ENCODE peak calls at places on chromosomes 2 and 18, in eight cellular contexts. One of them, this sample, is unnamed.
A peak's percentile ranks its signal among the peaks of the same experiment; 100 is the strongest.

GRCh38 chr2:177265386-177265690 is 811 bp upstream of the NFE2L2 start:
- DNase-seq in choroid plexus epithelial cell: peak; percentile 67
- DNase-seq in neural progenitor cell: no peak
- DNase-seq in lower leg skin: peak; percentile 66
- DNase-seq in cardiac fibroblast: peak; percentile 60
- DNase-seq in activated CD8-positive, alpha-beta T cell treated with anti-CD3 and anti-CD28 coated beads for 36 hours: peak; percentile 60
- DNase-seq in left ventricle myocardium inferior: peak; percentile 61
- DNase-seq in HL-60: peak; percentile 72
- DNase-seq in this sample: no peak

GRCh38 chr2:27494284-27494943 is 586 bp downstream of the FNDC4 start:
- DNase-seq in left ventricle myocardium inferior: peak; percentile 18
- DNase-seq in neural progenitor cell: peak; percentile 42
- DNase-seq in choroid plexus epithelial cell: peak; percentile 28
- DNase-seq in lower leg skin: no peak
- DNase-seq in HL-60: no peak
- DNase-seq in activated CD8-positive, alpha-beta T cell treated with anti-CD3 and anti-CD28 coated beads for 36 hours: no peak
- DNase-seq in cardiac fibroblast: peak; percentile 60
- DNase-seq in this sample: no peak

GRCh38 chr2:239626971-239627598 is 226.3 kb upstream of the HDAC4 start:
- DNase-seq in cardiac fibroblast: no peak
- DNase-seq in neural progenitor cell: no peak
- DNase-seq in HL-60: no peak
- DNase-seq in lower leg skin: no peak
- DNase-seq in choroid plexus epithelial cell: no peak
- DNase-seq in left ventricle myocardium inferior: no peak
- DNase-seq in activated CD8-positive, alpha-beta T cell treated with anti-CD3 and anti-CD28 coated beads for 36 hours: no peak
- DNase-seq in this sample: no peak

GRCh38 chr18:74418023-74418422 is 39.1 kb downstream of the DIPK1C start:
- DNase-seq in neural progenitor cell: no peak
- DNase-seq in left ventricle myocardium inferior: no peak
- DNase-seq in lower leg skin: no peak
- DNase-seq in choroid plexus epithelial cell: no peak
- DNase-seq in cardiac fibroblast: no peak
- DNase-seq in activated CD8-positive, alpha-beta T cell treated with anti-CD3 and anti-CD28 coated beads for 36 hours: no peak
- DNase-seq in HL-60: no peak
- DNase-seq in this sample: no peak

GRCh38 chr2:28445448-28446258 is 50.2 kb upstream of the PLB1 start:
- DNase-seq in left ventricle myocardium inferior: no peak
- DNase-seq in choroid plexus epithelial cell: peak; percentile 94
- DNase-seq in HL-60: no peak
- DNase-seq in activated CD8-positive, alpha-beta T cell treated with anti-CD3 and anti-CD28 coated beads for 36 hours: peak; percentile 81
- DNase-seq in cardiac fibroblast: peak; percentile 98
- DNase-seq in lower leg skin: no peak
- DNase-seq in neural progenitor cell: no peak
- DNase-seq in this sample: no peak

GRCh38 chr2:20214566-20215182 is 10.3 kb downstream of the SDC1 start:
- DNase-seq in lower leg skin: no peak
- DNase-seq in choroid plexus epithelial cell: no peak
- DNase-seq in left ventricle myocardium inferior: no peak
- DNase-seq in HL-60: no peak
- DNase-seq in neural progenitor cell: peak; percentile 39
- DNase-seq in activated CD8-positive, alpha-beta T cell treated with anti-CD3 and anti-CD28 coated beads for 36 hours: no peak
- DNase-seq in cardiac fibroblast: no peak
- DNase-seq in this sample: no peak

GRCh38 chr2:59974051-59974766 is 579.2 kb downstream of the BCL11A start:
- DNase-seq in lower leg skin: no peak
- DNase-seq in neural progenitor cell: peak; percentile 13
- DNase-seq in left ventricle myocardium inferior: no peak
- DNase-seq in HL-60: no peak
- DNase-seq in cardiac fibroblast: no peak
- DNase-seq in choroid plexus epithelial cell: no peak
- DNase-seq in activated CD8-positive, alpha-beta T cell treated with anti-CD3 and anti-CD28 coated beads for 36 hours: no peak
- DNase-seq in this sample: no peak

GRCh38 chr2:164903214-164903613 is 52.1 kb downstream of the SLC38A11 start:
- DNase-seq in lower leg skin: no peak
- DNase-seq in activated CD8-positive, alpha-beta T cell treated with anti-CD3 and anti-CD28 coated beads for 36 hours: no peak
- DNase-seq in cardiac fibroblast: peak; percentile 59
- DNase-seq in HL-60: no peak
- DNase-seq in neural progenitor cell: no peak
- DNase-seq in left ventricle myocardium inferior: no peak
- DNase-seq in choroid plexus epithelial cell: peak; percentile 96
- DNase-seq in this sample: no peak

GRCh38 chr2:134458950-134459349 is 205.1 kb downstream of the MGAT5 start:
- DNase-seq in cardiac fibroblast: no peak
- DNase-seq in left ventricle myocardium inferior: no peak
- DNase-seq in neural progenitor cell: no peak
- DNase-seq in activated CD8-positive, alpha-beta T cell treated with anti-CD3 and anti-CD28 coated beads for 36 hours: no peak
- DNase-seq in HL-60: no peak
- DNase-seq in lower leg skin: no peak
- DNase-seq in choroid plexus epithelial cell: no peak
- DNase-seq in this sample: no peak

GRCh38 chr2:42957109-42958035 is 165.0 kb upstream of the HAAO start:
- DNase-seq in choroid plexus epithelial cell: no peak
- DNase-seq in neural progenitor cell: no peak
- DNase-seq in activated CD8-positive, alpha-beta T cell treated with anti-CD3 and anti-CD28 coated beads for 36 hours: no peak
- DNase-seq in left ventricle myocardium inferior: no peak
- DNase-seq in cardiac fibroblast: no peak
- DNase-seq in lower leg skin: no peak
- DNase-seq in HL-60: peak; percentile 69
- DNase-seq in this sample: no peak

GRCh38 chr2:165863816-165864221 is 69.8 kb upstream of the GALNT3 start:
- DNase-seq in activated CD8-positive, alpha-beta T cell treated with anti-CD3 and anti-CD28 coated beads for 36 hours: peak; percentile 22
- DNase-seq in neural progenitor cell: peak; percentile 40
- DNase-seq in HL-60: no peak
- DNase-seq in lower leg skin: no peak
- DNase-seq in cardiac fibroblast: no peak
- DNase-seq in left ventricle myocardium inferior: no peak
- DNase-seq in choroid plexus epithelial cell: no peak
- DNase-seq in this sample: no peak

GRCh38 chr2:37189452-37190153 is 1.1 kb upstream of the SULT6B1 start:
- DNase-seq in left ventricle myocardium inferior: no peak
- DNase-seq in cardiac fibroblast: peak; percentile 89
- DNase-seq in HL-60: peak; percentile 88
- DNase-seq in neural progenitor cell: peak; percentile 51
- DNase-seq in activated CD8-positive, alpha-beta T cell treated with anti-CD3 and anti-CD28 coated beads for 36 hours: peak; percentile 26
- DNase-seq in lower leg skin: no peak
- DNase-seq in choroid plexus epithelial cell: peak; percentile 98
- DNase-seq in this sample: no peak

GRCh38 chr2:113072584-113072983 is 4.8 kb downstream of the IL1F10 start:
- DNase-seq in HL-60: no peak
- DNase-seq in neural progenitor cell: no peak
- DNase-seq in choroid plexus epithelial cell: no peak
- DNase-seq in cardiac fibroblast: no peak
- DNase-seq in activated CD8-positive, alpha-beta T cell treated with anti-CD3 and anti-CD28 coated beads for 36 hours: no peak
- DNase-seq in lower leg skin: no peak
- DNase-seq in left ventricle myocardium inferior: no peak
- DNase-seq in this sample: no peak

GRCh38 chr2:121519153-121519552 is 11.5 kb upstream of the RNU4ATAC start:
- DNase-seq in left ventricle myocardium inferior: no peak
- DNase-seq in activated CD8-positive, alpha-beta T cell treated with anti-CD3 and anti-CD28 coated beads for 36 hours: no peak
- DNase-seq in HL-60: no peak
- DNase-seq in cardiac fibroblast: no peak
- DNase-seq in neural progenitor cell: no peak
- DNase-seq in choroid plexus epithelial cell: no peak
- DNase-seq in lower leg skin: no peak
- DNase-seq in this sample: no peak

GRCh38 chr2:6824962-6825361 is 40.7 kb downstream of the CMPK2 start:
- DNase-seq in neural progenitor cell: no peak
- DNase-seq in cardiac fibroblast: peak; percentile 35
- DNase-seq in activated CD8-positive, alpha-beta T cell treated with anti-CD3 and anti-CD28 coated beads for 36 hours: no peak
- DNase-seq in HL-60: no peak
- DNase-seq in choroid plexus epithelial cell: peak; percentile 84
- DNase-seq in left ventricle myocardium inferior: no peak
- DNase-seq in lower leg skin: no peak
- DNase-seq in this sample: no peak

GRCh38 chr2:42569116-42569711 is 782 bp downstream of the MTA3 start:
- DNase-seq in neural progenitor cell: peak; percentile 55
- DNase-seq in HL-60: no peak
- DNase-seq in cardiac fibroblast: peak; percentile 30
- DNase-seq in left ventricle myocardium inferior: peak; percentile 17
- DNase-seq in activated CD8-positive, alpha-beta T cell treated with anti-CD3 and anti-CD28 coated beads for 36 hours: peak; percentile 20
- DNase-seq in choroid plexus epithelial cell: peak; percentile 47
- DNase-seq in lower leg skin: no peak
- DNase-seq in this sample: peak; percentile 53

GRCh38 chr18:5975111-5975622 is 79.8 kb upstream of the TMEM200C start:
- DNase-seq in left ventricle myocardium inferior: no peak
- DNase-seq in HL-60: no peak
- DNase-seq in lower leg skin: no peak
- DNase-seq in choroid plexus epithelial cell: peak; percentile 80
- DNase-seq in neural progenitor cell: no peak
- DNase-seq in activated CD8-positive, alpha-beta T cell treated with anti-CD3 and anti-CD28 coated beads for 36 hours: no peak
- DNase-seq in cardiac fibroblast: peak; percentile 70
- DNase-seq in this sample: peak; percentile 55

GRCh38 chr2:29201979-29202378 is 86.8 kb downstream of the CLIP4 start:
- DNase-seq in HL-60: no peak
- DNase-seq in neural progenitor cell: peak; percentile 25
- DNase-seq in choroid plexus epithelial cell: no peak
- DNase-seq in left ventricle myocardium inferior: no peak
- DNase-seq in lower leg skin: peak; percentile 5
- DNase-seq in cardiac fibroblast: no peak
- DNase-seq in activated CD8-positive, alpha-beta T cell treated with anti-CD3 and anti-CD28 coated beads for 36 hours: no peak
- DNase-seq in this sample: no peak

GRCh38 chr2:197152451-197153228 is 157.9 kb downstream of the ANKRD44 start:
- DNase-seq in choroid plexus epithelial cell: peak; percentile 90
- DNase-seq in cardiac fibroblast: peak; percentile 90
- DNase-seq in left ventricle myocardium inferior: no peak
- DNase-seq in neural progenitor cell: no peak
- DNase-seq in lower leg skin: no peak
- DNase-seq in activated CD8-positive, alpha-beta T cell treated with anti-CD3 and anti-CD28 coated beads for 36 hours: no peak
- DNase-seq in HL-60: peak; percentile 90
- DNase-seq in this sample: peak; percentile 45

GRCh38 chr2:402206-402605 is 114.3 kb upstream of the ALKAL2 start:
- DNase-seq in lower leg skin: no peak
- DNase-seq in left ventricle myocardium inferior: no peak
- DNase-seq in HL-60: no peak
- DNase-seq in activated CD8-positive, alpha-beta T cell treated with anti-CD3 and anti-CD28 coated beads for 36 hours: no peak
- DNase-seq in neural progenitor cell: no peak
- DNase-seq in cardiac fibroblast: no peak
- DNase-seq in choroid plexus epithelial cell: no peak
- DNase-seq in this sample: no peak

GRCh38 chr2:403682-404081 is 115.8 kb upstream of the ALKAL2 start:
- DNase-seq in left ventricle myocardium inferior: no peak
- DNase-seq in choroid plexus epithelial cell: no peak
- DNase-seq in HL-60: no peak
- DNase-seq in activated CD8-positive, alpha-beta T cell treated with anti-CD3 and anti-CD28 coated beads for 36 hours: no peak
- DNase-seq in cardiac fibroblast: no peak
- DNase-seq in neural progenitor cell: no peak
- DNase-seq in lower leg skin: no peak
- DNase-seq in this sample: no peak

GRCh38 chr2:404581-404980 is 116.7 kb upstream of the ALKAL2 start:
- DNase-seq in neural progenitor cell: no peak
- DNase-seq in activated CD8-positive, alpha-beta T cell treated with anti-CD3 and anti-CD28 coated beads for 36 hours: no peak
- DNase-seq in choroid plexus epithelial cell: no peak
- DNase-seq in HL-60: no peak
- DNase-seq in cardiac fibroblast: no peak
- DNase-seq in left ventricle myocardium inferior: no peak
- DNase-seq in lower leg skin: no peak
- DNase-seq in this sample: no peak

GRCh38 chr2:400988-401679 is 113.2 kb upstream of the ALKAL2 start:
- DNase-seq in HL-60: no peak
- DNase-seq in activated CD8-positive, alpha-beta T cell treated with anti-CD3 and anti-CD28 coated beads for 36 hours: no peak
- DNase-seq in neural progenitor cell: no peak
- DNase-seq in cardiac fibroblast: no peak
- DNase-seq in lower leg skin: no peak
- DNase-seq in choroid plexus epithelial cell: peak; percentile 53
- DNase-seq in left ventricle myocardium inferior: no peak
- DNase-seq in this sample: no peak

GRCh38 chr2:402721-403120 is 114.8 kb upstream of the ALKAL2 start:
- DNase-seq in left ventricle myocardium inferior: no peak
- DNase-seq in choroid plexus epithelial cell: no peak
- DNase-seq in neural progenitor cell: no peak
- DNase-seq in activated CD8-positive, alpha-beta T cell treated with anti-CD3 and anti-CD28 coated beads for 36 hours: no peak
- DNase-seq in lower leg skin: no peak
- DNase-seq in HL-60: no peak
- DNase-seq in cardiac fibroblast: no peak
- DNase-seq in this sample: no peak
- TF ChIP-seq CTCF in left ventricle myocardium inferior: no peak
- TF ChIP-seq CTCF in choroid plexus epithelial cell: no peak
- TF ChIP-seq CTCF in neural progenitor cell: no peak
- TF ChIP-seq CTCF in activated CD8-positive, alpha-beta T cell treated with anti-CD3 and anti-CD28 coated beads for 36 hours: no peak
- TF ChIP-seq CTCF in lower leg skin: no peak
- TF ChIP-seq CTCF in HL-60: no peak
- TF ChIP-seq CTCF in cardiac fibroblast: no peak
- TF ChIP-seq CTCF in this sample: no peak

GRCh38 chr2:128028668-128029054 is 802 bp upstream of the SAP130 start:
- DNase-seq in left ventricle myocardium inferior: no peak
- DNase-seq in HL-60: no peak
- DNase-seq in lower leg skin: no peak
- DNase-seq in activated CD8-positive, alpha-beta T cell treated with anti-CD3 and anti-CD28 coated beads for 36 hours: no peak
- DNase-seq in cardiac fibroblast: peak; percentile 5
- DNase-seq in neural progenitor cell: no peak
- DNase-seq in choroid plexus epithelial cell: peak; percentile 1
- DNase-seq in this sample: no peak
- TF ChIP-seq CTCF in left ventricle myocardium inferior: no peak
- TF ChIP-seq CTCF in HL-60: no peak
- TF ChIP-seq CTCF in lower leg skin: no peak
- TF ChIP-seq CTCF in activated CD8-positive, alpha-beta T cell treated with anti-CD3 and anti-CD28 coated beads for 36 hours: no peak
- TF ChIP-seq CTCF in cardiac fibroblast: no peak
- TF ChIP-seq CTCF in neural progenitor cell: no peak
- TF ChIP-seq CTCF in choroid plexus epithelial cell: no peak
- TF ChIP-seq CTCF in this sample: no peak

GRCh38 chr2:132670104-132670960 is at the start of gene LYPD1:
- DNase-seq in lower leg skin: no peak
- DNase-seq in HL-60: no peak
- DNase-seq in activated CD8-positive, alpha-beta T cell treated with anti-CD3 and anti-CD28 coated beads for 36 hours: no peak
- DNase-seq in cardiac fibroblast: no peak
- DNase-seq in left ventricle myocardium inferior: peak; percentile 18
- DNase-seq in neural progenitor cell: peak; percentile 47
- DNase-seq in choroid plexus epithelial cell: peak; percentile 35
- DNase-seq in this sample: no peak
- TF ChIP-seq CTCF in lower leg skin: no peak
- TF ChIP-seq CTCF in HL-60: no peak
- TF ChIP-seq CTCF in activated CD8-positive, alpha-beta T cell treated with anti-CD3 and anti-CD28 coated beads for 36 hours: no peak
- TF ChIP-seq CTCF in cardiac fibroblast: no peak
- TF ChIP-seq CTCF in left ventricle myocardium inferior: no peak
- TF ChIP-seq CTCF in neural progenitor cell: no peak
- TF ChIP-seq CTCF in choroid plexus epithelial cell: no peak
- TF ChIP-seq CTCF in this sample: no peak

GRCh38 chr18:54716586-54716985 is 111.7 kb upstream of the RAB27B start:
- DNase-seq in left ventricle myocardium inferior: no peak
- DNase-seq in neural progenitor cell: no peak
- DNase-seq in HL-60: no peak
- DNase-seq in activated CD8-positive, alpha-beta T cell treated with anti-CD3 and anti-CD28 coated beads for 36 hours: no peak
- DNase-seq in lower leg skin: no peak
- DNase-seq in choroid plexus epithelial cell: no peak
- DNase-seq in cardiac fibroblast: no peak
- DNase-seq in this sample: no peak

GRCh38 chr18:54712758-54713157 is 115.5 kb upstream of the RAB27B start:
- DNase-seq in left ventricle myocardium inferior: no peak
- DNase-seq in activated CD8-positive, alpha-beta T cell treated with anti-CD3 and anti-CD28 coated beads for 36 hours: no peak
- DNase-seq in HL-60: no peak
- DNase-seq in lower leg skin: no peak
- DNase-seq in choroid plexus epithelial cell: no peak
- DNase-seq in neural progenitor cell: no peak
- DNase-seq in cardiac fibroblast: no peak
- DNase-seq in this sample: no peak

GRCh38 chr18:54713386-54713785 is 114.9 kb upstream of the RAB27B start:
- DNase-seq in cardiac fibroblast: no peak
- DNase-seq in choroid plexus epithelial cell: no peak
- DNase-seq in left ventricle myocardium inferior: no peak
- DNase-seq in neural progenitor cell: no peak
- DNase-seq in HL-60: no peak
- DNase-seq in activated CD8-positive, alpha-beta T cell treated with anti-CD3 and anti-CD28 coated beads for 36 hours: peak; percentile 2
- DNase-seq in lower leg skin: no peak
- DNase-seq in this sample: no peak

GRCh38 chr18:54712315-54712714 is 116.0 kb upstream of the RAB27B start:
- DNase-seq in lower leg skin: no peak
- DNase-seq in HL-60: no peak
- DNase-seq in neural progenitor cell: no peak
- DNase-seq in left ventricle myocardium inferior: no peak
- DNase-seq in choroid plexus epithelial cell: peak; percentile 91
- DNase-seq in activated CD8-positive, alpha-beta T cell treated with anti-CD3 and anti-CD28 coated beads for 36 hours: no peak
- DNase-seq in cardiac fibroblast: peak; percentile 92
- DNase-seq in this sample: no peak

GRCh38 chr18:54710519-54711281 is 117.6 kb upstream of the RAB27B start:
- DNase-seq in cardiac fibroblast: no peak
- DNase-seq in left ventricle myocardium inferior: no peak
- DNase-seq in choroid plexus epithelial cell: no peak
- DNase-seq in activated CD8-positive, alpha-beta T cell treated with anti-CD3 and anti-CD28 coated beads for 36 hours: no peak
- DNase-seq in neural progenitor cell: no peak
- DNase-seq in HL-60: no peak
- DNase-seq in lower leg skin: no peak
- DNase-seq in this sample: no peak
- TF ChIP-seq CTCF in cardiac fibroblast: no peak
- TF ChIP-seq CTCF in left ventricle myocardium inferior: no peak
- TF ChIP-seq CTCF in choroid plexus epithelial cell: no peak
- TF ChIP-seq CTCF in activated CD8-positive, alpha-beta T cell treated with anti-CD3 and anti-CD28 coated beads for 36 hours: no peak
- TF ChIP-seq CTCF in neural progenitor cell: no peak
- TF ChIP-seq CTCF in HL-60: no peak
- TF ChIP-seq CTCF in lower leg skin: no peak
- TF ChIP-seq CTCF in this sample: no peak